ENCODE peak calls at places on chromosomes 2 and 18, in five cellular contexts. One of them, this sample, is unnamed.

GRCh38 chr2:36650031-36650430 is 46.5 kb upstream of the VIT start:
- DNase-seq in posterior vena cava: no peak
- DNase-seq in T-cell: no peak
- DNase-seq in OCI-LY7: peak; percentile 7
- DNase-seq in astrocyte of the spinal cord: peak; percentile 56
- DNase-seq in this sample: peak; percentile 75

GRCh38 chr18:63363951-63364350 is 3.1 kb downstream of the KDSR start:
- DNase-seq in posterior vena cava: no peak
- DNase-seq in T-cell: peak; percentile 51
- DNase-seq in OCI-LY7: no peak
- DNase-seq in astrocyte of the spinal cord: no peak
- DNase-seq in this sample: no peak

GRCh38 chr18:7683753-7684152 is 116.6 kb downstream of the PTPRM start:
- DNase-seq in posterior vena cava: no peak
- DNase-seq in T-cell: no peak
- DNase-seq in OCI-LY7: no peak
- DNase-seq in astrocyte of the spinal cord: no peak
- DNase-seq in this sample: no peak

GRCh38 chr18:52288403-52289004 is 51.5 kb upstream of the DCC start:
- DNase-seq in posterior vena cava: no peak
- DNase-seq in T-cell: no peak
- DNase-seq in OCI-LY7: peak; percentile 19
- DNase-seq in astrocyte of the spinal cord: no peak
- DNase-seq in this sample: peak; percentile 8

GRCh38 chr18:58321986-58322385 is 278.0 kb downstream of the NEDD4L start:
- DNase-seq in posterior vena cava: no peak
- DNase-seq in T-cell: peak; percentile 30
- DNase-seq in OCI-LY7: peak; percentile 11
- DNase-seq in astrocyte of the spinal cord: peak; percentile 74
- DNase-seq in this sample: peak; percentile 87

GRCh38 chr2:166653185-166653813 is 159.2 kb upstream of the SCN7A start:
- DNase-seq in posterior vena cava: no peak
- DNase-seq in T-cell: no peak
- DNase-seq in OCI-LY7: no peak
- DNase-seq in astrocyte of the spinal cord: peak; percentile 82
- DNase-seq in this sample: no peak

GRCh38 chr2:72824224-72824842 is 1.5 kb downstream of the EXOC6B start:
- DNase-seq in posterior vena cava: no peak
- DNase-seq in T-cell: no peak
- DNase-seq in OCI-LY7: no peak
- DNase-seq in astrocyte of the spinal cord: peak; percentile 42
- DNase-seq in this sample: no peak

GRCh38 chr2:216934151-216934550 is 74.3 kb upstream of the TNP1 start:
- DNase-seq in posterior vena cava: no peak
- DNase-seq in T-cell: no peak
- DNase-seq in OCI-LY7: no peak
- DNase-seq in astrocyte of the spinal cord: no peak
- DNase-seq in this sample: no peak

GRCh38 chr2:150866431-150866830 is 379.0 kb upstream of the RND3 start:
- DNase-seq in posterior vena cava: no peak
- DNase-seq in T-cell: no peak
- DNase-seq in OCI-LY7: no peak
- DNase-seq in astrocyte of the spinal cord: no peak
- DNase-seq in this sample: no peak

GRCh38 chr18:6039055-6039454 is 143.7 kb upstream of the TMEM200C start:
- DNase-seq in posterior vena cava: no peak
- DNase-seq in T-cell: no peak
- DNase-seq in OCI-LY7: no peak
- DNase-seq in astrocyte of the spinal cord: peak; percentile 56
- DNase-seq in this sample: no peak

GRCh38 chr2:59655809-59656208 is 897.6 kb downstream of the BCL11A start:
- DNase-seq in posterior vena cava: no peak
- DNase-seq in T-cell: no peak
- DNase-seq in OCI-LY7: no peak
- DNase-seq in astrocyte of the spinal cord: no peak
- DNase-seq in this sample: no peak

GRCh38 chr2:9760069-9760910 is 83.0 kb upstream of the TAF1B start:
- DNase-seq in posterior vena cava: no peak
- DNase-seq in T-cell: no peak
- DNase-seq in OCI-LY7: no peak
- DNase-seq in astrocyte of the spinal cord: no peak
- DNase-seq in this sample: no peak

GRCh38 chr18:13300029-13300428 is 81.5 kb downstream of the LDLRAD4 start:
- DNase-seq in posterior vena cava: peak; percentile 78
- DNase-seq in T-cell: no peak
- DNase-seq in OCI-LY7: no peak
- DNase-seq in astrocyte of the spinal cord: no peak
- DNase-seq in this sample: no peak

GRCh38 chr2:218009191-218010114 is 6.7 kb upstream of the TNS1 start:
- DNase-seq in posterior vena cava: no peak
- DNase-seq in T-cell: no peak
- DNase-seq in OCI-LY7: no peak
- DNase-seq in astrocyte of the spinal cord: no peak
- DNase-seq in this sample: no peak

GRCh38 chr2:45922577-45922988 is 271.1 kb downstream of the PRKCE start:
- DNase-seq in posterior vena cava: no peak
- DNase-seq in T-cell: no peak
- DNase-seq in OCI-LY7: no peak
- DNase-seq in astrocyte of the spinal cord: peak; percentile 43
- DNase-seq in this sample: no peak

GRCh38 chr2:212968284-212969081 is 182.9 kb downstream of the IKZF2 start:
- DNase-seq in posterior vena cava: no peak
- DNase-seq in T-cell: no peak
- DNase-seq in OCI-LY7: no peak
- DNase-seq in astrocyte of the spinal cord: no peak
- DNase-seq in this sample: no peak

GRCh38 chr2:116754371-116755101 is 1060.0 kb upstream of the DDX18 start:
- DNase-seq in posterior vena cava: no peak
- DNase-seq in T-cell: no peak
- DNase-seq in OCI-LY7: no peak
- DNase-seq in astrocyte of the spinal cord: no peak
- DNase-seq in this sample: no peak

GRCh38 chr2:26144031-26144430 is 28.9 kb upstream of the GAREM2 start:
- DNase-seq in posterior vena cava: no peak
- DNase-seq in T-cell: no peak
- DNase-seq in OCI-LY7: no peak
- DNase-seq in astrocyte of the spinal cord: no peak
- DNase-seq in this sample: peak; percentile 45

GRCh38 chr2:9820020-9820973 is 23.0 kb upstream of the TAF1B start:
- DNase-seq in posterior vena cava: no peak
- DNase-seq in T-cell: no peak
- DNase-seq in OCI-LY7: no peak
- DNase-seq in astrocyte of the spinal cord: peak; percentile 27
- DNase-seq in this sample: peak; percentile 38

GRCh38 chr18:33600846-33601245 is 22.8 kb downstream of the ASXL3 start:
- DNase-seq in posterior vena cava: no peak
- DNase-seq in T-cell: no peak
- DNase-seq in OCI-LY7: no peak
- DNase-seq in astrocyte of the spinal cord: no peak
- DNase-seq in this sample: no peak

GRCh38 chr2:39227628-39228412 is 15.9 kb downstream of the CDKL4 start:
- DNase-seq in posterior vena cava: peak; percentile 93
- DNase-seq in T-cell: peak; percentile 74
- DNase-seq in OCI-LY7: peak; percentile 69
- DNase-seq in astrocyte of the spinal cord: peak; percentile 75
- DNase-seq in this sample: peak; percentile 67

GRCh38 chr2:9703085-9703641 is 72.4 kb upstream of the YWHAQ start:
- DNase-seq in posterior vena cava: peak; percentile 89
- DNase-seq in T-cell: peak; percentile 91
- DNase-seq in OCI-LY7: no peak
- DNase-seq in astrocyte of the spinal cord: peak; percentile 92
- DNase-seq in this sample: peak; percentile 89

GRCh38 chr2:241561811-241562210 is 3.3 kb downstream of the BOK start:
- DNase-seq in posterior vena cava: peak; percentile 92
- DNase-seq in T-cell: no peak
- DNase-seq in OCI-LY7: no peak
- DNase-seq in astrocyte of the spinal cord: peak; percentile 72
- DNase-seq in this sample: peak; percentile 19

GRCh38 chr2:72576861-72577260 is 249.0 kb downstream of the EXOC6B start:
- DNase-seq in posterior vena cava: no peak
- DNase-seq in T-cell: no peak
- DNase-seq in OCI-LY7: no peak
- DNase-seq in astrocyte of the spinal cord: peak; percentile 44
- DNase-seq in this sample: no peak

GRCh38 chr2:29477186-29477585 is 362.0 kb downstream of the CLIP4 start:
- DNase-seq in posterior vena cava: no peak
- DNase-seq in T-cell: no peak
- DNase-seq in OCI-LY7: no peak
- DNase-seq in astrocyte of the spinal cord: no peak
- DNase-seq in this sample: no peak

GRCh38 chr2:153873062-153874048 is 1.6 kb downstream of the GALNT13 start:
- DNase-seq in posterior vena cava: peak; percentile 73
- DNase-seq in T-cell: no peak
- DNase-seq in OCI-LY7: no peak
- DNase-seq in astrocyte of the spinal cord: no peak
- DNase-seq in this sample: no peak

GRCh38 chr2:127000194-127000593 is 101.5 kb downstream of the TEX51 start:
- DNase-seq in posterior vena cava: no peak
- DNase-seq in T-cell: no peak
- DNase-seq in OCI-LY7: no peak
- DNase-seq in astrocyte of the spinal cord: no peak
- DNase-seq in this sample: no peak

GRCh38 chr2:239000500-239001073 is 152.7 kb downstream of the TWIST2 start:
- DNase-seq in posterior vena cava: no peak
- DNase-seq in T-cell: no peak
- DNase-seq in OCI-LY7: no peak
- DNase-seq in astrocyte of the spinal cord: no peak
- DNase-seq in this sample: no peak

GRCh38 chr18:79779021-79779699 is 18.6 kb upstream of the KCNG2 start:
- DNase-seq in posterior vena cava: peak; percentile 49
- DNase-seq in T-cell: no peak
- DNase-seq in OCI-LY7: no peak
- DNase-seq in astrocyte of the spinal cord: no peak
- DNase-seq in this sample: no peak

GRCh38 chr2:62034715-62035114 is 129.2 kb downstream of the COMMD1 start:
- DNase-seq in posterior vena cava: no peak
- DNase-seq in T-cell: no peak
- DNase-seq in OCI-LY7: no peak
- DNase-seq in astrocyte of the spinal cord: no peak
- DNase-seq in this sample: no peak

GRCh38 chr2:230205034-230205433 is 14.8 kb downstream of the SP110 start:
- DNase-seq in posterior vena cava: no peak
- DNase-seq in T-cell: no peak
- DNase-seq in OCI-LY7: peak; percentile 87
- DNase-seq in astrocyte of the spinal cord: no peak
- DNase-seq in this sample: no peak

GRCh38 chr18:79422022-79422782 is 26.5 kb downstream of the NFATC1 start:
- DNase-seq in posterior vena cava: no peak
- DNase-seq in T-cell: no peak
- DNase-seq in OCI-LY7: no peak
- DNase-seq in astrocyte of the spinal cord: peak; percentile 86
- DNase-seq in this sample: no peak

GRCh38 chr2:138720035-138720589 is 60.1 kb downstream of the NXPH2 start:
- DNase-seq in posterior vena cava: no peak
- DNase-seq in T-cell: no peak
- DNase-seq in OCI-LY7: no peak
- DNase-seq in astrocyte of the spinal cord: no peak
- DNase-seq in this sample: no peak

GRCh38 chr2:166632616-166633015 is 138.6 kb upstream of the SCN7A start:
- DNase-seq in posterior vena cava: no peak
- DNase-seq in T-cell: no peak
- DNase-seq in OCI-LY7: no peak
- DNase-seq in astrocyte of the spinal cord: peak; percentile 99
- DNase-seq in this sample: no peak

GRCh38 chr2:120140866-120141265 is 82.3 kb downstream of the TMEM185B start:
- DNase-seq in posterior vena cava: no peak
- DNase-seq in T-cell: no peak
- DNase-seq in OCI-LY7: no peak
- DNase-seq in astrocyte of the spinal cord: no peak
- DNase-seq in this sample: no peak

GRCh38 chr2:54103454-54104314 is 11.7 kb upstream of the ACYP2 start:
- DNase-seq in posterior vena cava: no peak
- DNase-seq in T-cell: no peak
- DNase-seq in OCI-LY7: peak; percentile 93
- DNase-seq in astrocyte of the spinal cord: peak; percentile 69
- DNase-seq in this sample: peak; percentile 82

GRCh38 chr18:50947899-50948298 is 19.9 kb upstream of the ELAC1 start:
- DNase-seq in posterior vena cava: no peak
- DNase-seq in T-cell: no peak
- DNase-seq in OCI-LY7: no peak
- DNase-seq in astrocyte of the spinal cord: peak; percentile 33
- DNase-seq in this sample: no peak